ENCODE peak calls at places on chromosomes 11 and 22, in seven cellular contexts. One of them, this sample, is unnamed.

GRCh38 chr11:104120493-104121200 is 43.3 kb downstream of the PDGFD start:
- DNase-seq in retinal pigment epithelial cell: no peak
- DNase-seq in OCI-LY7: peak
- DNase-seq in neural progenitor cell: peak
- DNase-seq in psoas muscle: no peak
- DNase-seq in pancreas: no peak
- DNase-seq in fibroblast of the aortic adventitia: no peak
- DNase-seq in this sample: no peak

GRCh38 chr11:62336949-62337681 is at the start of gene ASRGL1:
- DNase-seq in retinal pigment epithelial cell: peak
- DNase-seq in OCI-LY7: peak
- DNase-seq in neural progenitor cell: peak
- DNase-seq in psoas muscle: peak
- DNase-seq in pancreas: peak
- DNase-seq in fibroblast of the aortic adventitia: peak
- DNase-seq in this sample: peak

GRCh38 chr11:33802414-33802950 is 28.2 kb upstream of the FBXO3 start:
- DNase-seq in retinal pigment epithelial cell: peak
- DNase-seq in OCI-LY7: peak
- DNase-seq in neural progenitor cell: peak
- DNase-seq in psoas muscle: peak
- DNase-seq in pancreas: peak
- DNase-seq in fibroblast of the aortic adventitia: peak
- DNase-seq in this sample: peak

GRCh38 chr11:92111291-92111690 is 113.3 kb upstream of the FAT3 start:
- DNase-seq in retinal pigment epithelial cell: no peak
- DNase-seq in OCI-LY7: no peak
- DNase-seq in neural progenitor cell: no peak
- DNase-seq in psoas muscle: no peak
- DNase-seq in pancreas: no peak
- DNase-seq in fibroblast of the aortic adventitia: no peak
- DNase-seq in this sample: peak

GRCh38 chr11:69670158-69670845 is 4.9 kb downstream of the LTO1 start:
- DNase-seq in retinal pigment epithelial cell: no peak
- DNase-seq in OCI-LY7: peak
- DNase-seq in neural progenitor cell: peak
- DNase-seq in psoas muscle: peak
- DNase-seq in pancreas: peak
- DNase-seq in fibroblast of the aortic adventitia: peak
- DNase-seq in this sample: peak

GRCh38 chr11:104339383-104339831 is 175.5 kb upstream of the PDGFD start:
- DNase-seq in retinal pigment epithelial cell: no peak
- DNase-seq in OCI-LY7: no peak
- DNase-seq in neural progenitor cell: no peak
- DNase-seq in psoas muscle: no peak
- DNase-seq in pancreas: no peak
- DNase-seq in fibroblast of the aortic adventitia: no peak
- DNase-seq in this sample: no peak

GRCh38 chr22:36461665-36462474 is 19.6 kb downstream of the TXN2 start:
- DNase-seq in retinal pigment epithelial cell: peak
- DNase-seq in OCI-LY7: no peak
- DNase-seq in neural progenitor cell: no peak
- DNase-seq in psoas muscle: peak
- DNase-seq in pancreas: peak
- DNase-seq in fibroblast of the aortic adventitia: peak
- DNase-seq in this sample: peak

GRCh38 chr11:29435421-29435820 is 581.4 kb downstream of the KCNA4 start:
- DNase-seq in retinal pigment epithelial cell: peak
- DNase-seq in OCI-LY7: no peak
- DNase-seq in neural progenitor cell: no peak
- DNase-seq in psoas muscle: no peak
- DNase-seq in pancreas: no peak
- DNase-seq in fibroblast of the aortic adventitia: peak
- DNase-seq in this sample: no peak

GRCh38 chr11:90364527-90364926 is 141.7 kb upstream of the CHORDC1 start:
- DNase-seq in retinal pigment epithelial cell: no peak
- DNase-seq in OCI-LY7: no peak
- DNase-seq in neural progenitor cell: no peak
- DNase-seq in psoas muscle: no peak
- DNase-seq in pancreas: no peak
- DNase-seq in fibroblast of the aortic adventitia: no peak
- DNase-seq in this sample: peak

GRCh38 chr22:19522190-19522880 is 1.9 kb downstream of the CLDN5 start:
- DNase-seq in retinal pigment epithelial cell: no peak
- DNase-seq in OCI-LY7: no peak
- DNase-seq in neural progenitor cell: no peak
- DNase-seq in psoas muscle: no peak
- DNase-seq in pancreas: no peak
- DNase-seq in fibroblast of the aortic adventitia: no peak
- DNase-seq in this sample: no peak
- H3K4me3 ChIP-seq in retinal pigment epithelial cell: no peak
- H3K4me3 ChIP-seq in OCI-LY7: no peak
- H3K4me3 ChIP-seq in neural progenitor cell: peak
- H3K4me3 ChIP-seq in psoas muscle: peak
- H3K4me3 ChIP-seq in pancreas: peak
- H3K4me3 ChIP-seq in fibroblast of the aortic adventitia: no peak
- H3K4me3 ChIP-seq in this sample: no peak

DNA sequence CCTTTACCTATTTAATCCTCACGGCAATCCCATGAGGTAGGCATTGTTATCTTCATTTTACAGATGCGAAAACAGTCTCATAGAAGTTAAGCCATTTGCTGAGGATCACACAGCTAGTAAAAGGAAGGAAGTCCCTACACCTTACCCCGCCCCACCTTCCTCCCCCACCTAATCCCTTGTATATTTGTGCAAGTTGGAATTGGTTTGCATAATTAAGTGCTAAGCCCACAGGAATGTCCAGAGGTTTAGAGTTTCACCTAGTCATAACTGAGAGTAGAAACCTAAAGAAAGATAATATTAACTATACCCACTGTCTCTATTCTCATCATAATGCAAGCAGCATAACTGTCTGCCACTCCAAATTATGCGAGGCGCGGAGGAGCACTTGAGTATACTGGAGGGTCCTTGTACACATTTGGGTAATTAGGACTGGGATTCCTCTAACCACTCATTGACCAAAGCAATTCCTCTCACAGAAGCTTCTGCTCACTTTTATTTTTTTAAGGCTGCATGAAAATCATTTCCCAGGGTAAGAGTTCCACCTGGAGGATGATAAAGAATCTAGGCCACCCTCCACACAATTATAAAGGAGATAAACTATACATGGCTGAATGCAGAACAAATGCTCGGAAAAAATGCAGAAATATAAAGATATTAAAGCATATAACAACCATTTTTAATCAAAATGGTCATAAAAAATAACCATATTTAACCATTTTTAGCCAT is 199.9 kb downstream of the FAM181B start:
- DNase-seq in retinal pigment epithelial cell: no peak
- DNase-seq in OCI-LY7: no peak
- DNase-seq in neural progenitor cell: peak
- DNase-seq in psoas muscle: no peak
- DNase-seq in pancreas: no peak
- DNase-seq in fibroblast of the aortic adventitia: no peak
- DNase-seq in this sample: peak
- TF ChIP-seq CTCF in retinal pigment epithelial cell: no peak
- TF ChIP-seq CTCF in OCI-LY7: no peak
- TF ChIP-seq CTCF in neural progenitor cell: no peak
- TF ChIP-seq CTCF in psoas muscle: no peak
- TF ChIP-seq CTCF in pancreas: no peak
- TF ChIP-seq CTCF in fibroblast of the aortic adventitia: no peak
- TF ChIP-seq CTCF in this sample: no peak

GRCh38 chr11:102486584-102486983 is 34.0 kb upstream of the TMEM123 start:
- DNase-seq in retinal pigment epithelial cell: no peak
- DNase-seq in OCI-LY7: no peak
- DNase-seq in neural progenitor cell: no peak
- DNase-seq in psoas muscle: no peak
- DNase-seq in pancreas: no peak
- DNase-seq in fibroblast of the aortic adventitia: no peak
- DNase-seq in this sample: no peak

GRCh38 chr11:102488208-102488607 is 35.6 kb upstream of the TMEM123 start:
- DNase-seq in retinal pigment epithelial cell: no peak
- DNase-seq in OCI-LY7: no peak
- DNase-seq in neural progenitor cell: no peak
- DNase-seq in psoas muscle: no peak
- DNase-seq in pancreas: no peak
- DNase-seq in fibroblast of the aortic adventitia: no peak
- DNase-seq in this sample: no peak

GRCh38 chr11:102491969-102492368 is 38.6 kb downstream of the MMP7 start:
- DNase-seq in retinal pigment epithelial cell: no peak
- DNase-seq in OCI-LY7: no peak
- DNase-seq in neural progenitor cell: no peak
- DNase-seq in psoas muscle: no peak
- DNase-seq in pancreas: no peak
- DNase-seq in fibroblast of the aortic adventitia: no peak
- DNase-seq in this sample: no peak

GRCh38 chr11:102487214-102487613 is 34.6 kb upstream of the TMEM123 start:
- DNase-seq in retinal pigment epithelial cell: no peak
- DNase-seq in OCI-LY7: no peak
- DNase-seq in neural progenitor cell: no peak
- DNase-seq in psoas muscle: no peak
- DNase-seq in pancreas: no peak
- DNase-seq in fibroblast of the aortic adventitia: peak
- DNase-seq in this sample: no peak

DNA sequence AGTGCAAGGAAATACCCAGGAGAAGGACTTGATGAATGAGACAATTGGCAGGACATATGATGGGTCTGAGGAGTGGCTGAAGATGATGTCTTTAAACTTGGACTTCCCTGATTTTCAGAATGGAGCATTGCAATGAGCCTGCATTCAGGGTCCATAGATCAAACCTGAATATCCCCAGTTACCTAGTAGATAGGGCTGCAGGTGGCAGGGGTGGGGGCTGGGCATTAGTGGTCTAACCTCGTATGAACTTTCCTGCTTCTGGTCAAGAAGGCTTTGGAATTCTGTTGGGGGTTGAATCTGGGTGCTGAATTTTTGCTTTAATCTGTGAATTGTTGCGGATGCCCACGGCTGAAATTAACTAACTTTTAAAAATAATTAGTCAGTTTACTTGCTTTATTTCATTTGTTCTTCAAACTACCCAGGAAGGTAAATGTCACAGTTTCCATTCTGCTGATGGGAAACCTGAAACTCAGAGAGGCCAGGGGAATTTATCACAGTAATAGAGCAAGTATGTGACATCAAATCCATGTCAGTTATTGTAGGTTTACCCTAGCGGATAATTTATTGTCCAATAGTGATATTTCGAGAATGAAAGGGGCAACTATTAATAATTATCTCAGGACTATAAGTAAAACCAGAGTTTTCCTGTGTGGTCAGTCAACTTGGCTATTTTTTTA is 37.0 kb upstream of the TMEM123 start:
- DNase-seq in retinal pigment epithelial cell: no peak
- DNase-seq in OCI-LY7: no peak
- DNase-seq in neural progenitor cell: no peak
- DNase-seq in psoas muscle: no peak
- DNase-seq in pancreas: no peak
- DNase-seq in fibroblast of the aortic adventitia: no peak
- DNase-seq in this sample: no peak
- H3K4me3 ChIP-seq in retinal pigment epithelial cell: no peak
- H3K4me3 ChIP-seq in OCI-LY7: no peak
- H3K4me3 ChIP-seq in neural progenitor cell: no peak
- H3K4me3 ChIP-seq in psoas muscle: no peak
- H3K4me3 ChIP-seq in pancreas: no peak
- H3K4me3 ChIP-seq in fibroblast of the aortic adventitia: no peak
- H3K4me3 ChIP-seq in this sample: no peak

GRCh38 chr11:61295596-61295926 is 445 bp upstream of the VWCE start:
- DNase-seq in retinal pigment epithelial cell: no peak
- DNase-seq in OCI-LY7: no peak
- DNase-seq in neural progenitor cell: no peak
- DNase-seq in psoas muscle: no peak
- DNase-seq in pancreas: no peak
- DNase-seq in fibroblast of the aortic adventitia: no peak
- DNase-seq in this sample: no peak

GRCh38 chr11:61294717-61295595 is at the start of gene VWCE:
- DNase-seq in retinal pigment epithelial cell: no peak
- DNase-seq in OCI-LY7: peak
- DNase-seq in neural progenitor cell: peak
- DNase-seq in psoas muscle: peak
- DNase-seq in pancreas: peak
- DNase-seq in fibroblast of the aortic adventitia: peak
- DNase-seq in this sample: peak

GRCh38 chr11:61293869-61294716 is 1.0 kb downstream of the VWCE start:
- DNase-seq in retinal pigment epithelial cell: no peak
- DNase-seq in OCI-LY7: peak
- DNase-seq in neural progenitor cell: peak
- DNase-seq in psoas muscle: peak
- DNase-seq in pancreas: no peak
- DNase-seq in fibroblast of the aortic adventitia: peak
- DNase-seq in this sample: peak

GRCh38 chr11:61290905-61291690 is 4.0 kb downstream of the VWCE start:
- DNase-seq in retinal pigment epithelial cell: no peak
- DNase-seq in OCI-LY7: no peak
- DNase-seq in neural progenitor cell: no peak
- DNase-seq in psoas muscle: no peak
- DNase-seq in pancreas: no peak
- DNase-seq in fibroblast of the aortic adventitia: no peak
- DNase-seq in this sample: no peak
- TF ChIP-seq CTCF in retinal pigment epithelial cell: peak
- TF ChIP-seq CTCF in OCI-LY7: peak
- TF ChIP-seq CTCF in neural progenitor cell: peak
- TF ChIP-seq CTCF in psoas muscle: no peak
- TF ChIP-seq CTCF in pancreas: no peak
- TF ChIP-seq CTCF in fibroblast of the aortic adventitia: no peak
- TF ChIP-seq CTCF in this sample: no peak

GRCh38 chr22:46054878-46055158 is 77.9 kb upstream of the WNT7B start:
- DNase-seq in retinal pigment epithelial cell: no peak
- DNase-seq in OCI-LY7: peak
- DNase-seq in neural progenitor cell: no peak
- DNase-seq in psoas muscle: no peak
- DNase-seq in pancreas: no peak
- DNase-seq in fibroblast of the aortic adventitia: no peak
- DNase-seq in this sample: no peak

GRCh38 chr22:46054091-46054877 is 77.3 kb upstream of the WNT7B start:
- DNase-seq in retinal pigment epithelial cell: no peak
- DNase-seq in OCI-LY7: peak
- DNase-seq in neural progenitor cell: no peak
- DNase-seq in psoas muscle: peak
- DNase-seq in pancreas: peak
- DNase-seq in fibroblast of the aortic adventitia: peak
- DNase-seq in this sample: peak

GRCh38 chr22:46056169-46057041 is 79.4 kb upstream of the WNT7B start:
- DNase-seq in retinal pigment epithelial cell: no peak
- DNase-seq in OCI-LY7: peak
- DNase-seq in neural progenitor cell: no peak
- DNase-seq in psoas muscle: no peak
- DNase-seq in pancreas: peak
- DNase-seq in fibroblast of the aortic adventitia: peak
- DNase-seq in this sample: peak

GRCh38 chr22:46055851-46056168 is 78.8 kb upstream of the WNT7B start:
- DNase-seq in retinal pigment epithelial cell: no peak
- DNase-seq in OCI-LY7: no peak
- DNase-seq in neural progenitor cell: no peak
- DNase-seq in psoas muscle: no peak
- DNase-seq in pancreas: no peak
- DNase-seq in fibroblast of the aortic adventitia: no peak
- DNase-seq in this sample: no peak

GRCh38 chr22:46055176-46055850 is 78.4 kb upstream of the WNT7B start:
- DNase-seq in retinal pigment epithelial cell: no peak
- DNase-seq in OCI-LY7: peak
- DNase-seq in neural progenitor cell: no peak
- DNase-seq in psoas muscle: peak
- DNase-seq in pancreas: peak
- DNase-seq in fibroblast of the aortic adventitia: peak
- DNase-seq in this sample: no peak
- H3K4me3 ChIP-seq in retinal pigment epithelial cell: no peak
- H3K4me3 ChIP-seq in OCI-LY7: peak
- H3K4me3 ChIP-seq in neural progenitor cell: no peak
- H3K4me3 ChIP-seq in psoas muscle: peak
- H3K4me3 ChIP-seq in pancreas: peak
- H3K4me3 ChIP-seq in fibroblast of the aortic adventitia: peak
- H3K4me3 ChIP-seq in this sample: peak

GRCh38 chr11:1180171-1180570 is 22.4 kb downstream of the MUC5AC start:
- DNase-seq in retinal pigment epithelial cell: no peak
- DNase-seq in OCI-LY7: no peak
- DNase-seq in neural progenitor cell: no peak
- DNase-seq in psoas muscle: peak
- DNase-seq in pancreas: no peak
- DNase-seq in fibroblast of the aortic adventitia: no peak
- DNase-seq in this sample: no peak
- TF ChIP-seq CTCF in retinal pigment epithelial cell: no peak
- TF ChIP-seq CTCF in OCI-LY7: no peak
- TF ChIP-seq CTCF in neural progenitor cell: no peak
- TF ChIP-seq CTCF in psoas muscle: no peak
- TF ChIP-seq CTCF in pancreas: no peak
- TF ChIP-seq CTCF in fibroblast of the aortic adventitia: no peak
- TF ChIP-seq CTCF in this sample: no peak

This sample was measured in epithelial cell of esophagus.